ENCODE peak calls at places on chromosomes 5 and 9, in four cellular contexts. Z is lower lobe of right lung, G is SJSA1, N is HepG2. M is an unnamed sample. For H3K4me1, the result is how much of the 10 kb centered on the place peaks cover.

GRCh38 chr5:62720036-62720441 is 141.4 kb downstream of the LRRC70 start:
- DNase-seq in Z (peak), G (no peak), N (peak), M (peak)

GRCh38 chr5:77360381-77360780 is 131.7 kb downstream of the WDR41 start:
- DNase-seq in Z (no peak), G (no peak), N (no peak), M (no peak)

GRCh38 chr5:78835176-78835575 is 149.9 kb downstream of the ARSB start:
- DNase-seq in Z (no peak), G (no peak), N (no peak), M (no peak)

GRCh38 chr5:133083901-133084300 is 32.1 kb downstream of the HSPA4 start:
- DNase-seq in Z (no peak), G (no peak), N (no peak), M (no peak)

GRCh38 chr5:2744485-2744884 is 7.0 kb downstream of the IRX2 start:
- DNase-seq in Z (no peak), G (no peak), N (no peak), M (no peak)

GRCh38 chr5:141869514-141869913 is 8.7 kb downstream of the PCDH1 start:
- DNase-seq in Z (no peak), G (no peak), N (no peak), M (no peak)

GRCh38 chr9:112890106-112891081 is at the start of gene SLC46A2:
- DNase-seq in Z (peak), G (no peak), N (no peak), M (peak)

GRCh38 chr9:68599826-68600225 is 59.1 kb upstream of the TMEM252 start:
- DNase-seq in Z (no peak), G (no peak), N (no peak), M (no peak)

GRCh38 chr5:74942622-74943286 is 76.6 kb upstream of the FAM169A start:
- DNase-seq in Z (no peak), G (no peak), N (no peak), M (no peak)

GRCh38 chr9:116002624-116003023 is 151.0 kb upstream of the PAPPA start:
- DNase-seq in Z (no peak), G (no peak), N (no peak), M (no peak)

GRCh38 chr9:116005267-116005666 is 148.3 kb upstream of the PAPPA start:
- DNase-seq in Z (no peak), G (no peak), N (no peak), M (no peak)

GRCh38 chr9:116007824-116008223 is 145.8 kb upstream of the PAPPA start:
- DNase-seq in Z (no peak), G (no peak), N (no peak), M (no peak)

DNA sequence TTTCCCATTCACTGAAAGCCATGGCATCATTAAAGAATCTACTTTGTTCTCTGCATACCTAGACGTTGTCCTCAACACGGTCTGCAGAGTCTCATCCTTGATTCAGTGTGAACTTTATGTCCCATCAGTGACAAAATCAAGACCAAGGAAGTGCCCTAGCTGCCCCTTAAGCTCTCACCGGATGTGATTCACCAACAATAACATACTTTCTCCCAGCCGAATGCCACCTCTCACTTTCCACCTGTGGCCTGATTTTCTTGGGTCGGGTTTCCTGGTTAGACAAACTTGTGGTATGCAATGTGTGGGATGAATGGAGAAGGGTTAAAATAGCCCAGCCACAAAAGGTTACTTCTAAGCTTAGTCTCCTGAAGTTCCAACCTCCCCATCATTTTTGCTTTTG is 145.3 kb upstream of the PAPPA start:
- DNase-seq in Z (no peak), G (no peak), N (no peak), M (no peak)
- H3K4me1 ChIP-seq in Z (under half), G (under half), N (under half), M (under half)

GRCh38 chr5:178115136-178115834 is 2.0 kb downstream of the N4BP3 start:
- DNase-seq in Z (no peak), G (no peak), N (no peak), M (no peak)
- H3K4me1 ChIP-seq in Z (under half), G (under half), N (under half), M (under half)

GRCh38 chr5:113271753-113272454 is 162.9 kb downstream of the TSSK1B start:
- DNase-seq in Z (no peak), G (no peak), N (no peak), M (no peak)

GRCh38 chr5:113268232-113268631 is 166.6 kb downstream of the TSSK1B start:
- DNase-seq in Z (no peak), G (no peak), N (no peak), M (no peak)

GRCh38 chr5:113269023-113269997 is 165.5 kb downstream of the TSSK1B start:
- DNase-seq in Z (no peak), G (no peak), N (no peak), M (no peak)

GRCh38 chr5:113271015-113271414 is 163.8 kb downstream of the TSSK1B start:
- DNase-seq in Z (no peak), G (peak), N (no peak), M (no peak)

GRCh38 chr5:113270081-113270480 is 164.7 kb downstream of the TSSK1B start:
- DNase-seq in Z (no peak), G (no peak), N (no peak), M (no peak)
- H3K4me1 ChIP-seq in Z (under half), G (half or more), N (under half), M (under half)

GRCh38 chr9:70400107-70400892 is 14.2 kb downstream of the KLF9 start:
- DNase-seq in Z (no peak), G (no peak), N (no peak), M (no peak)
- H3K4me1 ChIP-seq in Z (half or more), G (under half), N (under half), M (under half)

DNA sequence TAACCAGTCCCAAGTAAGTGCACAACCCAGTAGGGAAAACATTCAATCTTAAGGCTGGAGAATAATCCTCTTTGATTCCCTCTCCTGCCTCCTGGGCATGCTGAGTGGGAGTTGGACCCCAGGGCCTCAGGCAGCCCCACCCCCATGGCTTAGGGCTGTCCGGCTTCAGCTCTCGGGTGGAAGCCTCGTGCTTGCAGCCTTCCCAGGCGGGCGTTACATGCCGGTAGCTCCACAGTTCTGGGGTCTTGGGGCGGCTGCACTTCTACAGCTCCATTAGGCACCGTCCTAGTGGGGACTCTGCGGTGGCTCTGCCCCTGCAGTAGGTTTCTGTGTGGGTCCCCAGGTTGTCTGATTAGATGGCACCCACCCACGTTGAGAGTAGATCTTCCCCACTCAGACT is 10.1 kb downstream of the GLIPR2 start:
- DNase-seq in Z (no peak), G (no peak), N (no peak), M (no peak)
- H3K4me1 ChIP-seq in Z (half or more), G (under half), N (under half), M (under half)

DNA sequence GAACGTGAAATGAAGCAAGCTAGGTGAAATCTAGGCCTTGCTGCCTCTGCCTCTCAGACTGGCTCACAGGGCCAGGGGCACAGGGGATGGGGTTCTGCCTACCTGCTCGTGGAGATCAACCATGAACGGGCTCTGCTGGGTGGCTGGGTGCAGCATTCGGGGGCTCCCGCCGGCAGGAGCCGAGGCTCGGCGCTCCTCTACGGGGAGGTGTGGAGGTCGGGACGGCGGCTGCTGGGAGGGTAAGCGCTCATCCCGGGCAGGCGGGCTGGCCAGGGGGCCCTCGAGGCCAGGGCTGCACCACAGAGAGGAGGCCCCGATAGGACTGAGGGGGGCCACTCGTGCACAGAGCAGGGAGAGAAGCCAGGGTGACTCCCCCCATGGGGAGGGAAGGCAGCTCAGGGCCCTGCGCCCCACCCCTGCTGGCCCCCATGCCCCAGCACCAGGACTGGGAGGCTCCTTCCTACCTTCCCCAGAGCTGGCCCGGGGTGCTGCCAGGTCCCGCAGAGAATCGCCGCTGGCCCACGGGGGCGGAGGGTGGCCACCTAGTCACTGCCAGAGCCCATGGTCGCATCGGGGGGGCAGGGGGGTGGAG is 5.2 kb downstream of the RNF44 start:
- DNase-seq in Z (peak), G (no peak), N (no peak), M (no peak)
- H3K4me1 ChIP-seq in Z (half or more), G (half or more), N (under half), M (under half)

GRCh38 chr5:18881615-18882014 is 1106.4 kb downstream of the CDH18 start:
- DNase-seq in Z (no peak), G (no peak), N (no peak), M (no peak)
- H3K4me1 ChIP-seq in Z (under half), G (under half), N (under half), M (under half)

M was measured in hepatocyte.